ENCODE peak calls at places on chromosomes 3 and 15, in ten cellular contexts. J is stimulated activated CD4-positive, alpha-beta T cell treated with anti-CD3 and anti-CD28 coated beads, Interleukin-1b, Interleukin-23, amount 100 ng/mL, for 1 hour; X is AG08396; P is progenitor cell of endocrine pancreas; Q is GM19239; R is PC-3; A is iPS-NIHi11; L is transverse colon; N is brain microvascular endothelial cell; B is astrocyte of the spinal cord. E is an unnamed sample.

GRCh38 chr3:61531528-61531927 is 29.8 kb upstream of the PTPRG start:
- DNase-seq in A (no peak), J (no peak), Q (no peak), X (no peak), N (no peak), R (no peak), P (no peak), L (no peak), B (no peak), E (no peak)

GRCh38 chr3:115071122-115071521 is 76.0 kb downstream of the ZBTB20 start:
- DNase-seq in L (no peak), P (no peak), A (no peak), N (no peak), Q (no peak), B (peak), R (no peak), J (no peak), X (no peak), E (no peak)

GRCh38 chr15:49215768-49216739 is 46.0 kb downstream of the GALK2 start:
- DNase-seq in N (no peak), X (no peak), J (no peak), A (peak), L (peak), R (peak), B (no peak), P (no peak), Q (peak), E (no peak)

GRCh38 chr3:184354121-184354728 is 7.2 kb downstream of the CLCN2 start:
- DNase-seq in A (peak), X (peak), R (peak), L (peak), B (no peak), J (no peak), N (no peak), P (peak), Q (no peak), E (no peak)

GRCh38 chr15:64859226-64859625 is 17.5 kb downstream of the PLEKHO2 start:
- DNase-seq in B (no peak), L (no peak), X (no peak), A (no peak), N (no peak), J (no peak), R (no peak), Q (no peak), P (no peak), E (no peak)

GRCh38 chr3:152183473-152183872 is 85.3 kb upstream of the MBNL1 start:
- DNase-seq in R (peak), N (peak), X (no peak), A (peak), P (peak), J (no peak), L (no peak), Q (no peak), B (peak), E (no peak)

GRCh38 chr3:11060500-11061251 is 68.1 kb downstream of the SLC6A1 start:
- DNase-seq in Q (peak), A (peak), J (no peak), X (peak), B (peak), R (peak), L (peak), P (peak), N (peak), E (no peak)

GRCh38 chr15:74314897-74315438 is 52.5 kb downstream of the CYP11A1 start:
- DNase-seq in X (no peak), R (no peak), L (no peak), N (no peak), A (no peak), B (peak), Q (no peak), J (no peak), P (no peak), E (no peak)

GRCh38 chr3:135271562-135272290 is 476.7 kb downstream of the EPHB1 start:
- DNase-seq in R (no peak), B (no peak), J (no peak), P (no peak), A (no peak), X (no peak), N (no peak), L (no peak), Q (no peak), E (no peak)

GRCh38 chr3:38816026-38816425 is at the start of gene SCN10A:
- DNase-seq in N (no peak), P (no peak), J (no peak), R (no peak), A (no peak), L (no peak), X (no peak), B (no peak), Q (no peak), E (no peak)

GRCh38 chr15:75659928-75660645 is 12.4 kb downstream of the SNX33 start:
- DNase-seq in Q (no peak), P (no peak), R (no peak), N (no peak), X (no peak), L (no peak), B (no peak), J (no peak), A (no peak), E (no peak)

GRCh38 chr3:16720367-16720766 is 115.1 kb upstream of the DAZL start:
- DNase-seq in Q (no peak), R (no peak), A (no peak), P (no peak), B (peak), L (no peak), J (no peak), N (no peak), X (no peak), E (no peak)

GRCh38 chr3:18544135-18544534 is 119.0 kb upstream of the SATB1 start:
- DNase-seq in A (no peak), N (no peak), Q (no peak), J (no peak), B (no peak), L (no peak), P (no peak), X (no peak), R (no peak), E (no peak)

GRCh38 chr3:99167016-99167415 is 265.5 kb upstream of the DCBLD2 start:
- DNase-seq in A (no peak), Q (no peak), P (no peak), B (peak), L (no peak), J (no peak), X (no peak), N (no peak), R (no peak), E (no peak)

GRCh38 chr15:60614862-60615771 is 136.2 kb upstream of the ICE2 start:
- DNase-seq in L (peak), P (no peak), N (no peak), Q (no peak), J (no peak), B (no peak), R (no peak), A (peak), X (no peak), E (no peak)

GRCh38 chr15:37134699-37135131 is 34.4 kb upstream of the MEIS2 start:
- DNase-seq in Q (no peak), B (peak), J (no peak), X (peak), R (peak), N (peak), L (no peak), A (peak), P (no peak), E (no peak)

GRCh38 chr15:31300981-31301686 is 25.5 kb upstream of the KLF13 start:
- DNase-seq in B (no peak), A (no peak), N (no peak), X (no peak), R (no peak), P (no peak), L (no peak), J (no peak), Q (no peak), E (no peak)

GRCh38 chr15:83178869-83179325 is 28.7 kb downstream of the HDGFL3 start:
- DNase-seq in J (no peak), B (no peak), N (no peak), A (no peak), X (no peak), Q (no peak), P (no peak), L (no peak), R (no peak), E (no peak)

GRCh38 chr3:183924956-183925355 is 40.3 kb upstream of the PARL start:
- DNase-seq in B (peak), L (no peak), R (peak), N (peak), J (no peak), X (no peak), A (no peak), Q (no peak), P (no peak), E (no peak)

GRCh38 chr3:126347543-126348161 is 9.6 kb downstream of the KLF15 start:
- DNase-seq in N (no peak), P (no peak), J (no peak), B (no peak), L (no peak), Q (no peak), X (no peak), A (no peak), R (no peak), E (no peak)

GRCh38 chr3:177055557-177056290 is 141.6 kb downstream of the TBL1XR1 start:
- DNase-seq in A (no peak), N (no peak), B (no peak), P (no peak), L (no peak), J (no peak), X (no peak), R (no peak), Q (no peak), E (no peak)

GRCh38 chr3:16504242-16504641 is 9.3 kb downstream of the RFTN1 start:
- DNase-seq in B (peak), N (no peak), Q (no peak), R (no peak), L (no peak), A (no peak), J (no peak), X (no peak), P (no peak), E (no peak)

GRCh38 chr3:108090701-108091497 is at the start of gene CD47:
- DNase-seq in B (peak), P (peak), X (peak), J (peak), L (peak), N (peak), R (peak), A (peak), Q (peak), E (peak)

GRCh38 chr15:92819312-92820232 is 80.6 kb upstream of the CHD2 start:
- DNase-seq in N (no peak), A (no peak), L (no peak), X (no peak), Q (no peak), R (peak), J (no peak), P (no peak), B (peak), E (no peak)

GRCh38 chr15:44215594-44215993 is 20.5 kb upstream of the FRMD5 start:
- DNase-seq in Q (no peak), X (peak), B (peak), A (no peak), R (peak), L (no peak), J (no peak), P (no peak), N (peak), E (peak)

GRCh38 chr15:85495542-85495941 is 115.1 kb downstream of the AKAP13 start:
- DNase-seq in R (no peak), L (no peak), Q (no peak), J (no peak), A (no peak), B (no peak), X (no peak), P (no peak), N (no peak), E (no peak)

GRCh38 chr3:97960561-97961275 is 11.5 kb downstream of the RIOX2 start:
- DNase-seq in R (no peak), B (no peak), Q (no peak), P (no peak), N (no peak), X (no peak), J (no peak), A (no peak), L (no peak), E (no peak)

GRCh38 chr3:105277656-105278055 is 89.1 kb upstream of the ALCAM start:
- DNase-seq in J (no peak), R (peak), X (no peak), A (no peak), P (no peak), N (no peak), L (no peak), Q (no peak), B (peak), E (no peak)

GRCh38 chr3:151276038-151277027 is 2.0 kb downstream of the P2RY14 start:
- DNase-seq in P (no peak), L (no peak), X (no peak), A (no peak), B (no peak), J (no peak), N (no peak), Q (no peak), R (no peak), E (no peak)

GRCh38 chr3:124119056-124119721 is 127.3 kb upstream of the ROPN1 start:
- DNase-seq in A (no peak), R (peak), J (no peak), N (peak), B (peak), L (no peak), Q (no peak), X (peak), P (no peak), E (no peak)

GRCh38 chr15:93452537-93453211 is 363.7 kb upstream of the RGMA start:
- DNase-seq in P (no peak), J (no peak), B (no peak), A (no peak), L (no peak), N (no peak), R (no peak), Q (no peak), X (no peak), E (no peak)

GRCh38 chr3:185825639-185826481 is 1.0 kb upstream of the IGF2BP2 start:
- DNase-seq in N (no peak), J (no peak), L (peak), R (peak), X (peak), B (no peak), A (peak), P (peak), Q (peak), E (no peak)

GRCh38 chr3:4889896-4890295 is 89.3 kb upstream of the BHLHE40 start:
- DNase-seq in J (no peak), X (peak), A (no peak), N (peak), L (no peak), B (peak), Q (no peak), P (no peak), R (no peak), E (no peak)

GRCh38 chr3:100972293-100972692 is 20.9 kb downstream of the ABI3BP start:
- DNase-seq in A (no peak), L (no peak), B (no peak), X (no peak), P (no peak), R (no peak), Q (no peak), N (no peak), J (no peak), E (no peak)

GRCh38 chr15:74050835-74051234 is 31.5 kb downstream of the GOLGA6A start:
- DNase-seq in J (no peak), X (peak), B (no peak), R (no peak), L (no peak), A (no peak), P (no peak), Q (no peak), N (no peak), E (no peak)